ENCODE peak calls at places on chromosomes 2 and 18, in eight cellular contexts. N, R, D, J, K, Y, O and L are unnamed samples.

GRCh38 chr2:102520009-102520408 is 47.0 kb downstream of the SLC9A4 start:
- DNase-seq in N (peak), R (peak), D (peak), J (peak), K (no peak), Y (peak), O (no peak), L (no peak)

GRCh38 chr2:7773362-7773973 is 856.3 kb downstream of the RNF144A start:
- DNase-seq in N (peak), R (peak), D (no peak), J (no peak), K (no peak), Y (no peak), O (no peak), L (no peak)

GRCh38 chr2:237264480-237265219 is 149.3 kb downstream of the COL6A3 start:
- DNase-seq in N (peak), R (peak), D (no peak), J (peak), K (no peak), Y (no peak), O (no peak), L (peak)

GRCh38 chr2:127047054-127047453 is 59.9 kb downstream of the BIN1 start:
- DNase-seq in N (no peak), R (no peak), D (no peak), J (no peak), K (no peak), Y (no peak), O (no peak), L (peak)

GRCh38 chr2:227411320-227411989 is 23.7 kb upstream of the SCYGR1 start:
- DNase-seq in N (no peak), R (peak), D (no peak), J (peak), K (no peak), Y (no peak), O (no peak), L (no peak)

GRCh38 chr18:9404565-9405060 is 70.0 kb downstream of the TWSG1 start:
- DNase-seq in N (no peak), R (no peak), D (no peak), J (no peak), K (no peak), Y (no peak), O (no peak), L (no peak)

GRCh38 chr2:219460424-219460926 is 25.8 kb downstream of the SPEG start:
- DNase-seq in N (no peak), R (peak), D (no peak), J (no peak), K (no peak), Y (no peak), O (peak), L (peak)

GRCh38 chr2:69933839-69934613 is 19.1 kb downstream of the MXD1 start:
- DNase-seq in N (peak), R (no peak), D (no peak), J (peak), K (no peak), Y (no peak), O (peak), L (no peak)

GRCh38 chr2:158968396-158969161 is at the start of gene TANC1:
- DNase-seq in N (peak), R (peak), D (peak), J (peak), K (peak), Y (peak), O (peak), L (peak)

GRCh38 chr18:51153659-51154371 is 43.7 kb downstream of the MEX3C start:
- DNase-seq in N (no peak), R (peak), D (no peak), J (no peak), K (peak), Y (no peak), O (no peak), L (no peak)

GRCh38 chr2:227241005-227241404 is 76.6 kb downstream of the COL4A3 start:
- DNase-seq in N (no peak), R (no peak), D (no peak), J (no peak), K (no peak), Y (no peak), O (no peak), L (no peak)

GRCh38 chr2:179447839-179448447 is 183.3 kb upstream of the SESTD1 start:
- DNase-seq in N (no peak), R (no peak), D (no peak), J (peak), K (no peak), Y (no peak), O (no peak), L (no peak)

GRCh38 chr2:238786379-238786778 is 61.5 kb upstream of the TWIST2 start:
- DNase-seq in N (no peak), R (no peak), D (no peak), J (peak), K (no peak), Y (no peak), O (no peak), L (peak)

GRCh38 chr2:191041418-191042161 is 27.6 kb upstream of the STAT1 start:
- DNase-seq in N (peak), R (no peak), D (no peak), J (peak), K (no peak), Y (no peak), O (no peak), L (no peak)

GRCh38 chr2:213678437-213679218 is 394.4 kb downstream of the SPAG16 start:
- DNase-seq in N (no peak), R (no peak), D (peak), J (no peak), K (no peak), Y (no peak), O (no peak), L (no peak)

GRCh38 chr2:232454630-232455029 is 1.3 kb upstream of the ALPI start:
- DNase-seq in N (no peak), R (no peak), D (no peak), J (no peak), K (no peak), Y (no peak), O (no peak), L (peak)

GRCh38 chr2:176080540-176081355 is 3.0 kb downstream of the EVX2 start:
- DNase-seq in N (peak), R (no peak), D (peak), J (peak), K (no peak), Y (no peak), O (no peak), L (no peak)

GRCh38 chr2:45273412-45274189 is 264.3 kb upstream of the SIX2 start:
- DNase-seq in N (no peak), R (no peak), D (no peak), J (no peak), K (no peak), Y (no peak), O (no peak), L (no peak)

GRCh38 chr2:166304656-166305055 is 71.1 kb downstream of the SCN9A start:
- DNase-seq in N (no peak), R (no peak), D (no peak), J (no peak), K (no peak), Y (no peak), O (no peak), L (no peak)

GRCh38 chr18:68843467-68844089 is 45.7 kb downstream of the CCDC102B start:
- DNase-seq in N (no peak), R (peak), D (no peak), J (peak), K (no peak), Y (no peak), O (no peak), L (no peak)

GRCh38 chr18:456361-456821 is 44.1 kb downstream of the COLEC12 start:
- DNase-seq in N (no peak), R (no peak), D (no peak), J (no peak), K (no peak), Y (no peak), O (no peak), L (peak)